ENCODE peak calls at places on chromosomes 2 and 18, in nine cellular contexts. Y is GM23248; G is AG04450; T is psoas muscle; C is HepG2; R is right lobe of liver; K is CD8-positive, alpha-beta memory T cell; I is SJSA1; L is CD4-positive, alpha-beta T cell. M is an unnamed sample.

GRCh38 chr2:130307850-130308249 is 34.8 kb upstream of the IMP4 start:
- DNase-seq in Y (no peak), G (no peak), T (peak; percentile 12), C (no peak), R (no peak), K (no peak), I (no peak), L (no peak), M (no peak)

GRCh38 chr2:209387389-209387788 is 36.5 kb upstream of the MAP2 start:
- DNase-seq in Y (no peak), G (no peak), T (peak; percentile 35), C (no peak), R (no peak), K (no peak), I (no peak), L (no peak), M (no peak)

GRCh38 chr2:238585836-238586821 is 159.4 kb downstream of the ASB1 start:
- DNase-seq in Y (peak; percentile 16), G (no peak), T (no peak), C (no peak), R (no peak), K (no peak), I (no peak), L (no peak), M (no peak)

GRCh38 chr2:12046641-12047040 is 300.2 kb downstream of the LPIN1 start:
- DNase-seq in Y (peak; percentile 53), G (peak; percentile 26), T (no peak), C (no peak), R (no peak), K (no peak), I (peak; percentile 56), L (no peak), M (no peak)

GRCh38 chr18:13216732-13217465 is 1.7 kb upstream of the LDLRAD4 start:
- DNase-seq in Y (peak; percentile 24), G (no peak), T (peak; percentile 79), C (no peak), R (peak; percentile 68), K (peak; percentile 21), I (no peak), L (peak; percentile 62), M (no peak)

GRCh38 chr2:240896871-240897692 is 1.1 kb upstream of the MAB21L4 start:
- DNase-seq in Y (no peak), G (no peak), T (peak; percentile 47), C (peak; percentile 68), R (peak; percentile 89), K (no peak), I (no peak), L (no peak), M (no peak)

GRCh38 chr18:44627245-44627644 is 53.4 kb upstream of the SETBP1 start:
- DNase-seq in Y (peak; percentile 74), G (no peak), T (no peak), C (no peak), R (no peak), K (no peak), I (no peak), L (no peak), M (no peak)

GRCh38 chr2:138722316-138722715 is 57.9 kb downstream of the NXPH2 start:
- DNase-seq in Y (peak; percentile 4), G (no peak), T (peak; percentile 55), C (no peak), R (peak; percentile 58), K (no peak), I (no peak), L (no peak), M (no peak)

GRCh38 chr2:230877737-230878598 is 13.2 kb downstream of the ITM2C start:
- DNase-seq in Y (no peak), G (no peak), T (no peak), C (no peak), R (peak; percentile 35), K (peak; percentile 88), I (no peak), L (peak; percentile 32), M (no peak)

GRCh38 chr2:134782107-134782506 is 56.3 kb upstream of the ACMSD start:
- DNase-seq in Y (no peak), G (no peak), T (no peak), C (no peak), R (no peak), K (no peak), I (no peak), L (no peak), M (no peak)

GRCh38 chr2:393711-394696 is 106.1 kb upstream of the ALKAL2 start:
- DNase-seq in Y (peak; percentile 40), G (no peak), T (no peak), C (no peak), R (no peak), K (peak; percentile 68), I (peak; percentile 73), L (peak; percentile 58), M (peak; percentile 43)

GRCh38 chr18:59612461-59612860 is 84.8 kb downstream of the CCBE1 start:
- DNase-seq in Y (peak; percentile 70), G (no peak), T (no peak), C (no peak), R (no peak), K (no peak), I (no peak), L (no peak), M (no peak)

GRCh38 chr2:96927420-96928171 is 57.7 kb upstream of the SEMA4C start:
- DNase-seq in Y (peak; percentile 77), G (no peak), T (peak; percentile 87), C (no peak), R (no peak), K (no peak), I (no peak), L (no peak), M (peak; percentile 88)

GRCh38 chr18:63198868-63199742 is 120.5 kb downstream of the BCL2 start:
- DNase-seq in Y (no peak), G (no peak), T (no peak), C (no peak), R (no peak), K (no peak), I (no peak), L (no peak), M (no peak)
- H3K27ac ChIP-seq in Y (no peak overlapping the region), G (no peak overlapping the region), T (no peak overlapping the region), C (no peak overlapping the region), R (no peak overlapping the region), K (peak overlapping the region; percentile 10), I (no peak overlapping the region), L (peak overlapping the region; percentile 66), M (no peak overlapping the region)

GRCh38 chr2:232316382-232317190 is 62.0 kb upstream of the ALPP start:
- DNase-seq in Y (no peak), G (no peak), T (peak; percentile 53), C (no peak), R (no peak), K (no peak), I (no peak), L (no peak), M (no peak)

GRCh38 chr2:232315049-232315922 is 63.3 kb upstream of the ALPP start:
- DNase-seq in Y (peak; percentile 92), G (peak; percentile 2), T (peak; percentile 87), C (no peak), R (peak; percentile 67), K (peak; percentile 81), I (peak; percentile 78), L (peak; percentile 70), M (peak; percentile 85)

GRCh38 chr2:232319117-232320037 is 59.2 kb upstream of the ALPP start:
- DNase-seq in Y (no peak), G (no peak), T (peak; percentile 46), C (no peak), R (no peak), K (no peak), I (no peak), L (no peak), M (no peak)

GRCh38 chr2:232318175-232318855 is 60.2 kb upstream of the ALPP start:
- DNase-seq in Y (no peak), G (no peak), T (peak; percentile 35), C (no peak), R (no peak), K (no peak), I (no peak), L (no peak), M (no peak)

GRCh38 chr2:232315923-232316299 is 62.6 kb upstream of the ALPP start:
- DNase-seq in Y (no peak), G (no peak), T (peak; percentile 48), C (no peak), R (peak; percentile 51), K (no peak), I (no peak), L (no peak), M (no peak)
- H3K27ac ChIP-seq in Y (peak overlapping the region; percentile 41), G (no peak overlapping the region), T (peak overlapping the region; percentile 87), C (no peak overlapping the region), R (peak overlapping the region; percentile 31), K (peak overlapping the region; percentile 22), I (peak overlapping the region; percentile 70), L (peak overlapping the region; percentile 62), M (peak overlapping the region; percentile 97)

GRCh38 chr2:44745922-44746321 is 195.6 kb upstream of the SIX3 start:
- DNase-seq in Y (no peak), G (no peak), T (no peak), C (no peak), R (no peak), K (no peak), I (no peak), L (no peak), M (no peak)

GRCh38 chr2:44747794-44748193 is 193.7 kb upstream of the SIX3 start:
- DNase-seq in Y (no peak), G (no peak), T (no peak), C (no peak), R (no peak), K (no peak), I (no peak), L (no peak), M (no peak)

GRCh38 chr2:44745460-44745859 is 196.0 kb upstream of the SIX3 start:
- DNase-seq in Y (no peak), G (no peak), T (no peak), C (no peak), R (no peak), K (no peak), I (no peak), L (no peak), M (no peak)

GRCh38 chr2:44746367-44746766 is 195.1 kb upstream of the SIX3 start:
- DNase-seq in Y (no peak), G (no peak), T (no peak), C (no peak), R (no peak), K (no peak), I (no peak), L (no peak), M (no peak)

GRCh38 chr2:44746856-44747612 is 194.5 kb upstream of the SIX3 start:
- DNase-seq in Y (no peak), G (no peak), T (no peak), C (no peak), R (no peak), K (no peak), I (no peak), L (no peak), M (peak; percentile 12)
- H3K27ac ChIP-seq in Y (no peak overlapping the region), G (no peak overlapping the region), T (no peak overlapping the region), C (no peak overlapping the region), R (no peak overlapping the region), K (no peak overlapping the region), I (no peak overlapping the region), L (no peak overlapping the region), M (no peak overlapping the region)

DNA sequence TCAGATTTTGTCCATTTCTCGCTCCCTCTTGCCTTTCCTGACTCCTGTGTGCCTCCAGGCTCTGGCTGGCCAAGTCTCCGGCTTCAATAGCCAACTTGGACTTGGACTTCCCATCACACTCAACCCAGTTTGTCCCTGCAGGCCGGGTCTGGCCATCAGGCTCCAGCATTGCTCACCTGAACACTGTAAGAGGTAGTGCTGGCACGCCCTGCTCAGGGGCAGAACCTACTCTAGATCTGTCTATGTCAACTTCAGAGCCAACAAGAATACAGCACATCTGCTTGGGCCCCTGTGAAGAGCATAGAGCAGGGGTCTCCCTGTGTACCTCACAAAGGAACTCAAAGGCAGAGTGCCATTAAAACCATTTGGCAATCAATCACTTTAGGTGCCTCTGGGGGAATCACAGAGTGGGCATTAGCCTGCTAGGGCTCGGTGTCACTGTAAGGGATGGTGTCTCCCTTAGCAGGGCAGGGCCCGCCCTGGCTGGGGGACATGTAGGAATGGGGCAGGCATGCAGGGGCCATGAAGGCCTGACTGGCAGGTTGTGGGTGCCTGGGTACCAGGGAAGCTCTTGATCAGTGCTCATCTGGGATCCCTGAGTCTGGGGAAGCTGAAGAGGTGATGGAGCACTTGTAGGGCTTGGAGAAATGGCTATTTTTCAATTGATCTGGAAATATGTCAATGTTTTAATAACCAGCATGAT is 325.9 kb downstream of the CLIP4 start:
- DNase-seq in Y (no peak), G (no peak), T (no peak), C (no peak), R (no peak), K (no peak), I (no peak), L (no peak), M (no peak)
- H3K27ac ChIP-seq in Y (no peak overlapping the region), G (no peak overlapping the region), T (no peak overlapping the region), C (no peak overlapping the region), R (no peak overlapping the region), K (no peak overlapping the region), I (no peak overlapping the region), L (no peak overlapping the region), M (no peak overlapping the region)

M was measured in epithelial cell of prostate.